ENCODE peak calls at places on chromosome 7, in six cellular contexts. N is activated naive CD4-positive, alpha-beta T cell treated with anti-CD3 and anti-CD28 coated beads, Interleukin-2, amount 10 ng/mL, durations not matched to agents 7 days and 5 days; S is upper lobe of left lung; X is posterior cingulate gyrus; O is midbrain; A is GM23248. Z is an unnamed sample.

GRCh38 chr7:91519241-91520200 is 255.3 kb downstream of the FZD1 start:
- DNase-seq in N (no peak), S (no peak), X (no peak), O (no peak), A (no peak), Z (peak)

GRCh38 chr7:103668538-103668937 is 222.5 kb upstream of the SLC26A5 start:
- DNase-seq in N (no peak), S (no peak), X (no peak), O (no peak), A (no peak), Z (no peak)

GRCh38 chr7:104883248-104883717 is 130.7 kb upstream of the KMT2E start:
- DNase-seq in N (no peak), S (no peak), X (no peak), O (no peak), A (peak), Z (no peak)

GRCh38 chr7:50792342-50793114 is 9.8 kb upstream of the GRB10 start:
- DNase-seq in N (peak), S (peak), X (peak), O (no peak), A (peak), Z (no peak)

GRCh38 chr7:24842449-24843241 is 85.4 kb upstream of the GSDME start:
- DNase-seq in N (no peak), S (no peak), X (no peak), O (no peak), A (peak), Z (no peak)

GRCh38 chr7:135251502-135252327 is 18.1 kb downstream of the STRA8 start:
- DNase-seq in N (no peak), S (no peak), X (no peak), O (no peak), A (no peak), Z (no peak)

GRCh38 chr7:144468990-144469732 is 65.7 kb upstream of the NOBOX start:
- DNase-seq in N (no peak), S (no peak), X (no peak), O (no peak), A (peak), Z (no peak)

GRCh38 chr7:106775552-106775936 is 89.5 kb upstream of the PIK3CG start:
- DNase-seq in N (no peak), S (no peak), X (no peak), O (no peak), A (peak), Z (no peak)

GRCh38 chr7:151745090-151745638 is 131.8 kb downstream of the PRKAG2 start:
- DNase-seq in N (no peak), S (peak), X (no peak), O (no peak), A (peak), Z (no peak)